ENCODE peak calls at places on chromosomes 2 and 18, in ten cellular contexts. N is OCI-LY7, A is tibial nerve, D is GM23338, Z is kidney, W is heart left ventricle, L is lower lobe of right lung, E is body of pancreas, J is esophagus squamous epithelium, C is fibroblast of lung. U is an unnamed sample.

GRCh38 chr2:17083902-17084301 is 418.3 kb upstream of the CYRIA start:
- DNase-seq in N (no peak), J (no peak), W (no peak), D (no peak), C (peak; percentile 66), Z (no peak), L (no peak), E (no peak), A (no peak), U (no peak)

GRCh38 chr2:117087565-117088291 is 726.8 kb upstream of the DDX18 start:
- DNase-seq in N (no peak), E (no peak), A (no peak), C (no peak), D (peak; percentile 76), W (no peak), Z (no peak), J (no peak), L (no peak), U (no peak)

GRCh38 chr18:49019446-49020045 is 68.8 kb upstream of the SMAD7 start:
- DNase-seq in J (no peak), N (no peak), A (no peak), D (no peak), C (peak; percentile 12), E (no peak), L (no peak), Z (no peak), W (no peak), U (no peak)

GRCh38 chr2:82007051-82007664 is 1702.6 kb upstream of the LRRTM1 start:
- DNase-seq in L (no peak), W (no peak), J (no peak), Z (no peak), D (peak; percentile 47), A (no peak), C (no peak), N (no peak), E (no peak), U (no peak)

GRCh38 chr2:23698733-23699391 is 228.1 kb downstream of the ATAD2B start:
- DNase-seq in W (peak; percentile 16), E (no peak), A (no peak), L (no peak), Z (peak; percentile 83), C (peak; percentile 43), D (peak; percentile 52), J (no peak), N (no peak), U (no peak)

GRCh38 chr2:71941731-71942575 is 205.7 kb downstream of the CYP26B1 start:
- DNase-seq in D (no peak), E (no peak), L (no peak), Z (no peak), W (peak; percentile 9), J (no peak), N (no peak), A (no peak), C (no peak), U (no peak)

GRCh38 chr2:144516981-144517824 is 2.7 kb downstream of the ZEB2 start:
- DNase-seq in N (peak; percentile 64), D (peak; percentile 66), J (no peak), W (peak; percentile 70), E (peak; percentile 17), Z (peak; percentile 71), C (peak; percentile 96), L (peak; percentile 69), A (peak; percentile 65), U (peak; percentile 22)

GRCh38 chr18:51724790-51725721 is 527.6 kb upstream of the MEX3C start:
- DNase-seq in J (no peak), N (no peak), L (no peak), W (no peak), D (peak; percentile 12), Z (no peak), A (no peak), C (no peak), E (no peak), U (no peak)

GRCh38 chr2:30253873-30254691 is 22.7 kb downstream of the LBH start:
- DNase-seq in N (no peak), A (no peak), W (no peak), J (no peak), L (no peak), D (no peak), Z (no peak), E (no peak), C (no peak), U (no peak)

GRCh38 chr18:49666045-49666444 is 104.2 kb downstream of the LIPG start:
- DNase-seq in N (no peak), D (no peak), C (peak; percentile 61), E (no peak), W (no peak), L (no peak), A (no peak), Z (no peak), J (no peak), U (no peak)

DNA sequence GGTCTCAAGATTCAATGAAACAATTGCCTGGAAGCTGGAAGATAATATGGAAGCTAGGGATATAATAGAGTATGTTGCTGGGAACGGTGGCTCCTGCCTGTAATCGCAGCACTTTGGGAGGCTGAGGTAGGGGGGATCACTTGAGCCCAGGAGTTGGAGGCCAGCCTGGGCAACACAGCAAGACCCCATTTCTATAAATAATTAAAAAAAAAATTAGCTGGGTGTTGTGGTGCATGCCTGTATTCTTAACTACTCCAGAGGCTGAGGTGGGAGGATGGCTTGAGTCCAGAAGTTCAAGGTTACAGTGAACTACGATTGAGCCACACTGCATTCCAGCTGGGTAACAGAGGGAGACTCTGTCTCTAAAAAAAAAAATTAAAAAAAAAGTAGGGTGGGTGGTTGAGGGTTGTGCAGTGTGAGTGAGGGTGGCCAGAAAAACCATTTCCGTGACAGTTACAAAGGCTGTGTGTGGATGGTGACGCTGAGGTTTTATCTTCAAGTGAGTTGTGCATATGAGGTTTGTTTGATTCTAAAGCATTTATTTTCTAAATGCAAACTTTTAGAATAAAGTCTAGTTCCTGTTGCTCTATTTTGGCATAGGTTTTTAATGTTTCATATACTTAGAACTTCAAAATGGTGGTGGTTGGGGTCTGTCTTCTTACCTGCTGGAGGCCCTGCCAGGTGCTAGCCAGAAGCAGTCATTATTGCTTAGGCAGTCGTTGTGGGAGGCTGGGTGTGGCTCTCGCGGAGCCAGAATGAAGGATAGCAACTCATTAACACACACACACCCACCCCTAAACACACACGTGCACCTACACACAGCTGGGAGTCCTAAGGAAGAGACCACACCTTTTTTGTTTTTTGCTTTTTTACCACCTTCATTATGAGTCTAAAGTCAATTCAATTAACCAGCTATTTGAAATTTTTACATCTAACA is 4.7 kb upstream of the IL1R2 start:
- DNase-seq in C (no peak), A (no peak), Z (no peak), W (no peak), N (no peak), J (no peak), L (no peak), D (no peak), E (no peak), U (no peak)
- H3K36me3 ChIP-seq in C (no peaks in the 10 kb centered on the region), A (no peaks in the 10 kb centered on the region), Z (no peaks in the 10 kb centered on the region), W (no peaks in the 10 kb centered on the region), N (no peaks in the 10 kb centered on the region), J (no peaks in the 10 kb centered on the region), L (no peaks in the 10 kb centered on the region), D (no peaks in the 10 kb centered on the region), E (no peaks in the 10 kb centered on the region), U (no peaks in the 10 kb centered on the region)

GRCh38 chr2:47720559-47720958 is 62.4 kb upstream of the MSH6 start:
- DNase-seq in A (no peak), Z (no peak), C (no peak), E (no peak), N (no peak), L (no peak), J (no peak), W (no peak), D (no peak), U (no peak)
- H3K4me1 ChIP-seq in A (no peaks in the 10 kb centered on the region), Z (no peaks in the 10 kb centered on the region), C (no peaks in the 10 kb centered on the region), E (no peaks in the 10 kb centered on the region), N (peaks cover 98% of the 10 kb centered on the region), L (no peaks in the 10 kb centered on the region), J (no peaks in the 10 kb centered on the region), W (no peaks in the 10 kb centered on the region), D (no peaks in the 10 kb centered on the region), U (no peaks in the 10 kb centered on the region)

GRCh38 chr2:135600915-135601314 is 69.6 kb downstream of the R3HDM1 start:
- DNase-seq in A (no peak), W (no peak), Z (no peak), D (no peak), L (no peak), C (peak; percentile 60), N (peak; percentile 12), J (no peak), E (no peak), U (no peak)
- H3K27ac ChIP-seq in A (no peak overlapping the region), W (no peak overlapping the region), Z (no peak overlapping the region), D (no peak overlapping the region), L (no peak overlapping the region), C (no peak overlapping the region), N (no peak overlapping the region), J (no peak overlapping the region), E (no peak overlapping the region), U (no peak overlapping the region)

GRCh38 chr2:237715459-237715947 is 83.1 kb upstream of the RBM44 start:
- DNase-seq in J (no peak), L (no peak), Z (no peak), N (no peak), A (no peak), D (no peak), E (peak; percentile 47), W (peak; percentile 62), C (no peak), U (no peak)

GRCh38 chr2:237711458-237712150 is 84.2 kb downstream of the LRRFIP1 start:
- DNase-seq in J (no peak), A (no peak), Z (no peak), N (no peak), E (no peak), C (no peak), W (no peak), L (no peak), D (no peak), U (no peak)

GRCh38 chr2:237717366-237718276 is 81.0 kb upstream of the RBM44 start:
- DNase-seq in C (no peak), L (no peak), Z (no peak), D (no peak), E (no peak), A (no peak), J (no peak), N (no peak), W (no peak), U (no peak)

GRCh38 chr2:237712477-237713377 is 85.3 kb downstream of the LRRFIP1 start:
- DNase-seq in E (no peak), W (no peak), Z (no peak), N (no peak), J (no peak), C (no peak), D (no peak), L (no peak), A (no peak), U (no peak)

DNA sequence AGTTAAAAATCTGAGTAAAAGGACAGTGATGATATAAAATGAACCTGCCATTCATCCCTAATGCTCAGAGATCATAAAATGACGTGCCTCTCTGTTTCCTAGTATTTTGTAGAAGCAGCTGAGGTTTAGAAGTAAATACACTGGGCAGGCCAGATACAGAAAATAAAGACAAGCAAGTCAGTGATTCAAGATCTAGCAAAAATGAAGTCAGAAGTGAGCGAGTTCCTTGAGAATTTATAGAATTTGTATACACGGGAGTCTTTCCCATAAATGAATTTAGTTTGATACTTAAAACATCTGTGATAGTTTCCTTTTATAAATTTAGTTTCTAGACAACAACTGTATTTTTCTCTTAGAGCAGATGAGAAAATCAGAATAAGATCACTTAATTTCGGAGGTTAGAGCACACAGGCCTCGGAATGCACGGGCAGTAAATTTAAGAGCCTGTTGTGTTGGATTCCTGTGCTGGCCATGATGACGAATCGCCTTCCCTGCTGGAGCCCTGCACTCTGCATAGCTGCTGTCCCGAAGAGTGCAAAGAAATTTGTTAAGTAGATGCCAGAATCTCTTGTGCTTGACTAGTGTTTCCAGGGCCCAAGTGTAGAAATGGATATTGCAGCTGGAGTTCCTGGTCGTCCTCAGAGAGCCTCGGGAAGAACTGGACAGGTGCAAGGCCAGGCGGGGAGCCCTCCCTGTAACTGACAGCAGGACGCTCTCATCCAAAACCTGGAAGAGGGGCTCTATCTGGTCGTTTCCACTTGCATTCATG is 83.7 kb upstream of the RBM44 start:
- DNase-seq in A (no peak), Z (no peak), J (no peak), C (no peak), L (no peak), W (no peak), D (peak; percentile 61), E (no peak), N (no peak), U (no peak)
- H3K36me3 ChIP-seq in A (peaks cover 26% of the 10 kb centered on the region), Z (no peaks in the 10 kb centered on the region), J (no peaks in the 10 kb centered on the region), C (peaks cover 7% of the 10 kb centered on the region), L (peaks cover 43% of the 10 kb centered on the region), W (no peaks in the 10 kb centered on the region), D (no peaks in the 10 kb centered on the region), E (no peaks in the 10 kb centered on the region), N (peaks cover 87% of the 10 kb centered on the region), U (peaks cover 33% of the 10 kb centered on the region)

U was measured in effector memory CD4-positive, alpha-beta T cell.